ENCODE peak calls at places on chromosomes 2 and 18, in ten cellular contexts. L is IMR-90; T is iPS DF 6.9; O is transverse colon; J is aorta; W is BJ; R is SJSA1; U is mesendoderm; Z is cardiac fibroblast; X is effector memory CD4-positive, alpha-beta T cell. Y is an unnamed sample.

GRCh38 chr2:168210898-168211570 is 36.4 kb downstream of the STK39 start:
- DNase-seq in L (peak), T (no peak), O (no peak), J (no peak), W (peak), R (no peak), U (no peak), Z (peak), X (no peak), Y (peak)

GRCh38 chr18:3186678-3187658 is 32.8 kb downstream of the MYOM1 start:
- DNase-seq in L (no peak), T (no peak), O (no peak), J (no peak), W (no peak), R (no peak), U (peak), Z (peak), X (no peak), Y (no peak)

GRCh38 chr2:223815884-223816570 is 21.4 kb downstream of the AP1S3 start:
- DNase-seq in L (no peak), T (no peak), O (no peak), J (no peak), W (no peak), R (no peak), U (no peak), Z (peak), X (no peak), Y (no peak)

GRCh38 chr18:70334264-70334663 is 45.4 kb downstream of the SOCS6 start:
- DNase-seq in L (no peak), T (no peak), O (no peak), J (no peak), W (no peak), R (no peak), U (no peak), Z (no peak), X (no peak), Y (no peak)

GRCh38 chr2:100924122-100924519 is 78.0 kb upstream of the RPL31 start:
- DNase-seq in L (no peak), T (no peak), O (no peak), J (no peak), W (no peak), R (no peak), U (no peak), Z (no peak), X (no peak), Y (no peak)

GRCh38 chr2:205462681-205463345 is 219.5 kb upstream of the NRP2 start:
- DNase-seq in L (no peak), T (no peak), O (no peak), J (no peak), W (no peak), R (no peak), U (no peak), Z (no peak), X (no peak), Y (no peak)

GRCh38 chr2:63789318-63790051 is 52.2 kb upstream of the UGP2 start:
- DNase-seq in L (peak), T (no peak), O (no peak), J (no peak), W (no peak), R (no peak), U (no peak), Z (peak), X (no peak), Y (no peak)

GRCh38 chr2:128635361-128635900 is 316.8 kb upstream of the HS6ST1 start:
- DNase-seq in L (no peak), T (no peak), O (no peak), J (peak), W (no peak), R (peak), U (peak), Z (no peak), X (no peak), Y (no peak)

GRCh38 chr2:28338046-28338753 is 54.5 kb upstream of the FOSL2 start:
- DNase-seq in L (peak), T (no peak), O (peak), J (peak), W (peak), R (peak), U (peak), Z (peak), X (no peak), Y (peak)

GRCh38 chr18:77749189-77749588 is 499.5 kb downstream of the GALR1 start:
- DNase-seq in L (no peak), T (no peak), O (no peak), J (no peak), W (no peak), R (no peak), U (peak), Z (no peak), X (no peak), Y (no peak)

GRCh38 chr18:22136395-22136794 is 33.0 kb upstream of the GATA6 start:
- DNase-seq in L (peak), T (no peak), O (no peak), J (no peak), W (no peak), R (no peak), U (no peak), Z (peak), X (no peak), Y (peak)

GRCh38 chr2:84958135-84959044 is 12.6 kb upstream of the KCMF1 start:
- DNase-seq in L (peak), T (peak), O (peak), J (peak), W (peak), R (peak), U (peak), Z (peak), X (no peak), Y (peak)

GRCh38 chr2:207352978-207353377 is 176.8 kb upstream of the CREB1 start:
- DNase-seq in L (peak), T (no peak), O (no peak), J (no peak), W (no peak), R (no peak), U (peak), Z (no peak), X (no peak), Y (no peak)

GRCh38 chr18:77139619-77140018 is 7.0 kb upstream of the MBP start:
- DNase-seq in L (no peak), T (no peak), O (no peak), J (no peak), W (no peak), R (no peak), U (no peak), Z (no peak), X (no peak), Y (no peak)

GRCh38 chr18:34048423-34048822 is 176.3 kb downstream of the NOL4 start:
- DNase-seq in L (no peak), T (no peak), O (no peak), J (no peak), W (no peak), R (no peak), U (peak), Z (no peak), X (no peak), Y (no peak)

GRCh38 chr2:26245231-26245732 is 543 bp downstream of the HADHB start:
- DNase-seq in L (peak), T (no peak), O (peak), J (peak), W (no peak), R (no peak), U (peak), Z (peak), X (peak), Y (no peak)

GRCh38 chr18:74006160-74006559 is 141.5 kb downstream of the FBXO15 start:
- DNase-seq in L (no peak), T (no peak), O (no peak), J (no peak), W (no peak), R (no peak), U (no peak), Z (no peak), X (no peak), Y (no peak)
- H3K4me3 ChIP-seq in L (no peak), T (no peak), O (no peak), J (no peak), W (no peak), R (no peak), U (no peak), Z (no peak), X (no peak), Y (no peak)

GRCh38 chr18:57975805-57976204 is 68.2 kb upstream of the NEDD4L start:
- DNase-seq in L (no peak), T (no peak), O (no peak), J (no peak), W (no peak), R (no peak), U (no peak), Z (no peak), X (no peak), Y (no peak)

GRCh38 chr18:57973889-57974288 is 70.1 kb upstream of the NEDD4L start:
- DNase-seq in L (no peak), T (no peak), O (no peak), J (no peak), W (no peak), R (no peak), U (no peak), Z (no peak), X (no peak), Y (no peak)

GRCh38 chr18:57974585-57974984 is 69.4 kb upstream of the NEDD4L start:
- DNase-seq in L (no peak), T (no peak), O (no peak), J (no peak), W (no peak), R (no peak), U (no peak), Z (no peak), X (no peak), Y (no peak)

GRCh38 chr18:57980573-57981348 is 63.3 kb upstream of the NEDD4L start:
- DNase-seq in L (no peak), T (peak), O (no peak), J (no peak), W (no peak), R (no peak), U (no peak), Z (no peak), X (no peak), Y (no peak)

DNA sequence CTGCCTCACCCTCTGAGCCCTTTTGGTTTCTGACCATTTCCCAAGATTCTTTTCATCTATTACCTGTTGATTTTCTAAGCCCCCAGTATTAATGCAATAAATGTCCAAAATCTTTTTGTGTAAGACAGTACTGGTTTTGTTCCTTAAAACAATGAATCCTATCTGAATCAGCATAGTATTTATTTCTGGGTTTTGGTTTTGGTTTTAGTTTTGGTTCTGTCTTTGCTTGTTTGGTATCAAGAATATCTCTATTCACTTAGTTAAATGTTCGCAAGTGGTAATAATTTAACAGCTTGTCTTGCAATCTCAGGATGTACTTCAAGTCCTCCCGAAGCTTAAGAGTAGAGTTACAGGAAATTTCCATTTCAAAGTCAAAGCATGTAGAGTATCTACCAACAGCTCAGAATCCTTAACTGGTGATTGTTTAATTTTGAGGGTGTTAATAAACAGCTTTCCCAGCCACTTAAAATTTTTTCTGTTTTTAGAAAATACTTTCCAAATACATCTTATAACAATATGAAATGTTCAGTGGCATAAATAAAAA is 67.7 kb upstream of the NEDD4L start:
- DNase-seq in L (no peak), T (no peak), O (no peak), J (no peak), W (no peak), R (no peak), U (peak), Z (no peak), X (no peak), Y (no peak)
- H3K4me3 ChIP-seq in L (no peak), T (no peak), O (no peak), J (no peak), W (no peak), R (no peak), U (no peak), Z (no peak), X (no peak), Y (no peak)

GRCh38 chr2:96877513-96878159 is 7.8 kb upstream of the SEMA4C start:
- DNase-seq in L (no peak), T (no peak), O (no peak), J (no peak), W (no peak), R (no peak), U (no peak), Z (no peak), X (no peak), Y (no peak)
- H3K4me3 ChIP-seq in L (no peak), T (no peak), O (no peak), J (no peak), W (no peak), R (no peak), U (no peak), Z (no peak), X (no peak), Y (no peak)

GRCh38 chr18:23377669-23378469 is 75.2 kb upstream of the RIOK3 start:
- DNase-seq in L (peak), T (no peak), O (no peak), J (no peak), W (peak), R (no peak), U (peak), Z (peak), X (no peak), Y (peak)
- H3K4me3 ChIP-seq in L (no peak), T (no peak), O (no peak), J (no peak), W (no peak), R (no peak), U (no peak), Z (no peak), X (no peak), Y (no peak)

GRCh38 chr18:63207154-63207790 is 112.3 kb downstream of the BCL2 start:
- DNase-seq in L (no peak), T (no peak), O (peak), J (no peak), W (no peak), R (no peak), U (no peak), Z (no peak), X (no peak), Y (no peak)
- H3K4me3 ChIP-seq in L (no peak), T (no peak), O (no peak), J (no peak), W (no peak), R (no peak), U (no peak), Z (no peak), X (peak), Y (no peak)

GRCh38 chr2:187654535-187654934 is 100.3 kb upstream of the TFPI start:
- DNase-seq in L (no peak), T (no peak), O (no peak), J (no peak), W (no peak), R (no peak), U (no peak), Z (no peak), X (no peak), Y (no peak)
- H3K4me3 ChIP-seq in L (no peak), T (no peak), O (no peak), J (no peak), W (no peak), R (no peak), U (no peak), Z (no peak), X (no peak), Y (no peak)

GRCh38 chr2:164692114-164692513 is 70.8 kb upstream of the GRB14 start:
- DNase-seq in L (no peak), T (no peak), O (no peak), J (no peak), W (no peak), R (no peak), U (no peak), Z (no peak), X (no peak), Y (no peak)

GRCh38 chr2:164693390-164693789 is 72.1 kb upstream of the GRB14 start:
- DNase-seq in L (no peak), T (no peak), O (no peak), J (no peak), W (no peak), R (no peak), U (no peak), Z (no peak), X (no peak), Y (no peak)

GRCh38 chr2:164692958-164693357 is 71.7 kb upstream of the GRB14 start:
- DNase-seq in L (no peak), T (no peak), O (no peak), J (no peak), W (no peak), R (no peak), U (no peak), Z (no peak), X (no peak), Y (no peak)

GRCh38 chr2:164694275-164694695 is 73.0 kb upstream of the GRB14 start:
- DNase-seq in L (peak), T (no peak), O (no peak), J (no peak), W (no peak), R (no peak), U (peak), Z (no peak), X (no peak), Y (no peak)

DNA sequence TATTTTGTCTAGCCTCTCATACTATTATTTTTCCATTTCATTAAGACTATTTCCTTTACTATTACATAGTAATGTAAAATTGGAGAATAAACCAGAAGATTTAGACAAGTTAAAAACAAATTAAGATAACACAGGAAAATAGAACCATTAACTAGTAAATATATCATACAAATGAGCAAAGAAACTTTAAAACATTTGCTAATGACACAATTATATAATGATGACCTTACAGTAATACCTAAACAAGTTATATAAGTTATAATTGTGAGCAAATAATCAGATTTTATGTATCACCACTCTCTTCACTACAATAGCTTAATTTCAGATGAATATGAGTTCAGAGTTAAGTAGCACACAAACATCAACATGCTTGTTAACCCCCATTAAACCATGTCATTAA is 72.6 kb upstream of the GRB14 start:
- DNase-seq in L (no peak), T (no peak), O (no peak), J (no peak), W (no peak), R (no peak), U (no peak), Z (no peak), X (no peak), Y (no peak)
- H3K4me3 ChIP-seq in L (no peak), T (no peak), O (no peak), J (no peak), W (no peak), R (no peak), U (no peak), Z (no peak), X (no peak), Y (no peak)

DNA sequence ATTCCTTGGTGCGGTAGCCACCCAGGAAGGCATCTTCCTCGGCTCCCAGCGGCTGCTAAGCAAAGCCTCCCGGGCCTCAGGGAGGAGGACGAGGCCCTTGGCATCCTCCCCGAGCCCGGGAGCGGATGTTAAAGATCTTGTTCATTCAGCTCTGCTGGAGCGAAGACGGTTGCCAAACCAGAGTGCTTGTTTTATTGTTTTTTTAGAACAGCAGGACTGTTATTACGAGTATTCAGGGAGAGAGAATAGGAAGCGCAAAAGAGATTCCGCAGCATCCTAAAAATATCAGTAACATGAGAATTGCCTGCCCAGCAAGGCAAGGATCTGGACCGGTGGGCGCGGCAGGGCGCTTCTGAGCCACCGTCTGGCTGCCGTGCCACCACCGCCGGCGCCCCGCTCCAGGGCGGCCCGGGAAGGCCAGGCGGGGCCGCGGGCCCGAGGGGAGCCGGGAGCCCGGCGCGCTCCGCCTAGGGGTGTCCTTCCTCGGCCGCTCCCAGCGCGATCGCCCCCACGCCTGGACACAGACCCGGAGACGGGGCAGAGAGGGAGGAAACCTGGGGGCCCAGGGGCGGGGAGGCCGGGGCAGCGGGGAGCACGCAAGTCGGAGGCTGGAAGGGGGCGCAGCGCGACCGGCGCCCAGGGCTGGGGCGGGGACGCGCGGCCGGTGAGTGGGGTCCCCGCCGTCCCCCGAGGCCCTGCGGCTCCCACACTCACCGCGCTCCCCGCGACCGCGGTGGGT is 850 bp downstream of the CYS1 start:
- DNase-seq in L (peak), T (no peak), O (no peak), J (peak), W (peak), R (peak), U (peak), Z (peak), X (no peak), Y (peak)
- H3K4me3 ChIP-seq in L (peak), T (peak), O (peak), J (peak), W (peak), R (peak), U (no peak), Z (peak), X (no peak), Y (peak)

GRCh38 chr2:96116879-96117533 is 635 bp upstream of the ADRA2B start:
- DNase-seq in L (peak), T (no peak), O (peak), J (peak), W (no peak), R (no peak), U (peak), Z (peak), X (peak), Y (no peak)
- H3K4me3 ChIP-seq in L (peak), T (peak), O (peak), J (peak), W (peak), R (peak), U (peak), Z (peak), X (peak), Y (peak)

Y was measured in skeletal muscle cell.